ENCODE peak calls at places on chromosomes 11 and 22, in eight cellular contexts. K, E, W, P, V, G, J and N are unnamed samples. For H3K36me3, the result is how much of the 10 kb centered on the place peaks cover.

GRCh38 chr11:94924074-94925031 is 49.0 kb downstream of the CWC15 start:
- DNase-seq in J (no peak), K (no peak), W (no peak), G (no peak), V (no peak), P (peak), E (no peak), N (no peak)

GRCh38 chr11:122108192-122108799 is 7.7 kb downstream of the BLID start:
- DNase-seq in E (peak), J (no peak), P (peak), V (no peak), G (no peak), K (peak), W (no peak), N (no peak)

GRCh38 chr11:45048870-45049825 is 97.3 kb upstream of the PRDM11 start:
- DNase-seq in W (no peak), J (no peak), P (no peak), K (no peak), G (no peak), V (no peak), E (no peak), N (no peak)

GRCh38 chr11:64006468-64006867 is 20.2 kb downstream of the OTUB1 start:
- DNase-seq in J (no peak), W (no peak), P (no peak), E (no peak), K (no peak), V (no peak), G (no peak), N (no peak)

GRCh38 chr22:17115927-17116326 is 5.2 kb downstream of the TMEM121B start:
- DNase-seq in P (no peak), K (no peak), J (no peak), V (no peak), W (no peak), G (no peak), E (no peak), N (no peak)

GRCh38 chr22:43740587-43741270 is 71.4 kb downstream of the EFCAB6 start:
- DNase-seq in P (no peak), K (no peak), G (no peak), E (no peak), V (no peak), W (no peak), J (no peak), N (no peak)

GRCh38 chr22:29331658-29332300 is 16.3 kb upstream of the RASL10A start:
- DNase-seq in G (no peak), P (no peak), E (no peak), J (no peak), W (peak), V (no peak), K (no peak), N (no peak)

GRCh38 chr22:49580024-49580423 is 247.6 kb downstream of the BRD1 start:
- DNase-seq in W (no peak), P (no peak), E (no peak), V (no peak), K (no peak), G (no peak), J (no peak), N (no peak)

GRCh38 chr11:9726313-9727022 is 62.6 kb downstream of the SWAP70 start:
- DNase-seq in J (no peak), W (no peak), G (no peak), K (no peak), V (peak), E (no peak), P (no peak), N (no peak)

GRCh38 chr22:18121436-18122253 is 11.0 kb downstream of the TUBA8 start:
- DNase-seq in J (no peak), V (no peak), W (no peak), E (peak), P (no peak), G (no peak), K (no peak), N (no peak)

GRCh38 chr11:123525511-123525918 is 95.4 kb downstream of the GRAMD1B start:
- DNase-seq in K (no peak), J (no peak), W (no peak), P (no peak), V (no peak), G (no peak), E (peak), N (no peak)

GRCh38 chr11:92880391-92880790 is 89.1 kb upstream of the MTNR1B start:
- DNase-seq in W (no peak), G (no peak), K (no peak), P (no peak), V (no peak), J (no peak), E (no peak), N (no peak)

GRCh38 chr22:23204125-23204488 is 23.8 kb downstream of the BCR start:
- DNase-seq in K (no peak), G (no peak), E (no peak), V (no peak), P (no peak), J (no peak), W (no peak), N (no peak)

GRCh38 chr11:102864724-102865123 is 10.1 kb downstream of the MMP12 start:
- DNase-seq in J (no peak), V (no peak), K (no peak), W (no peak), G (no peak), P (no peak), E (no peak), N (no peak)

GRCh38 chr11:121643530-121644512 is 191.1 kb upstream of the SORL1-AS1 start:
- DNase-seq in E (peak), W (no peak), V (no peak), K (no peak), J (no peak), G (no peak), P (no peak), N (no peak)

GRCh38 chr22:41367039-41367679 is 14.6 kb upstream of the TEF start:
- DNase-seq in G (peak), J (peak), K (peak), P (no peak), W (peak), V (no peak), E (peak), N (no peak)

GRCh38 chr11:70090989-70091388 is 12.9 kb downstream of the ANO1 start:
- DNase-seq in P (no peak), K (no peak), V (no peak), J (no peak), E (no peak), W (peak), G (peak), N (no peak)

GRCh38 chr11:42407379-42407778 is 904.4 kb upstream of the API5 start:
- DNase-seq in K (peak), E (peak), G (no peak), J (no peak), V (no peak), W (no peak), P (peak), N (no peak)

GRCh38 chr11:93099811-93100210 is 98.0 kb downstream of the SLC36A4 start:
- DNase-seq in G (no peak), J (no peak), E (no peak), V (no peak), P (no peak), W (no peak), K (no peak), N (no peak)

GRCh38 chr22:36986242-36986821 is 32.9 kb downstream of the TST start:
- DNase-seq in E (peak), V (no peak), P (peak), G (no peak), K (peak), J (no peak), W (no peak), N (no peak)

GRCh38 chr11:56910046-56910753 is 78.5 kb upstream of the OR5AK2 start:
- DNase-seq in V (no peak), J (no peak), E (no peak), K (no peak), P (no peak), W (no peak), G (no peak), N (no peak)

GRCh38 chr22:50473088-50473487 is 1.7 kb downstream of the SBF1 start:
- DNase-seq in P (peak), E (peak), J (no peak), W (no peak), V (no peak), G (no peak), K (no peak), N (peak)

GRCh38 chr22:43919106-43919965 is 4.3 kb upstream of the PNPLA3 start:
- DNase-seq in P (no peak), J (peak), W (no peak), V (no peak), G (peak), K (no peak), E (no peak), N (no peak)

GRCh38 chr11:59011672-59012071 is 72.4 kb downstream of the GLYATL1 start:
- DNase-seq in J (peak), E (peak), P (peak), G (peak), K (peak), W (no peak), V (no peak), N (no peak)

GRCh38 chr11:206516-207212 is 535 bp downstream of the BET1L start:
- DNase-seq in E (peak), J (peak), P (peak), V (peak), G (peak), K (peak), W (no peak), N (no peak)

GRCh38 chr11:420054-420910 is 5.5 kb upstream of the SIGIRR start:
- DNase-seq in P (no peak), W (peak), J (no peak), G (no peak), K (peak), E (peak), V (no peak), N (no peak)

GRCh38 chr11:72179804-72180396 is 12.0 kb upstream of the FOLR1 start:
- DNase-seq in E (no peak), V (no peak), P (no peak), W (no peak), J (no peak), K (no peak), G (no peak), N (no peak)

GRCh38 chr11:86999859-87000753 is 37.6 kb upstream of the TMEM135 start:
- DNase-seq in E (peak), V (no peak), K (no peak), J (no peak), W (no peak), G (peak), P (no peak), N (no peak)

GRCh38 chr11:818396-819128 is at the start of gene PNPLA2:
- DNase-seq in V (no peak), J (no peak), G (peak), E (peak), K (peak), P (no peak), W (no peak), N (no peak)

GRCh38 chr11:1889941-1890855 is 1.5 kb downstream of the PRR33 start:
- DNase-seq in J (no peak), W (peak), K (no peak), E (no peak), G (no peak), P (no peak), V (no peak), N (no peak)

GRCh38 chr22:33524511-33525270 is 395.6 kb downstream of the LARGE1 start:
- DNase-seq in K (no peak), W (no peak), J (no peak), P (no peak), V (no peak), G (no peak), E (peak), N (no peak)

GRCh38 chr11:66418168-66418985 is 2.5 kb upstream of the NPAS4 start:
- DNase-seq in E (peak), V (peak), G (no peak), W (no peak), P (peak), K (peak), J (no peak), N (peak)

GRCh38 chr11:121841487-121842167 is 274.4 kb downstream of the BLID start:
- DNase-seq in G (no peak), E (peak), P (no peak), W (peak), K (no peak), V (no peak), J (no peak), N (no peak)

GRCh38 chr11:17508816-17509215 is 32.2 kb upstream of the ABCC8 start:
- DNase-seq in W (no peak), J (no peak), G (no peak), V (no peak), K (no peak), E (no peak), P (no peak), N (no peak)

GRCh38 chr11:11279956-11280689 is 72.9 kb downstream of the CSNK2A3 start:
- DNase-seq in G (no peak), K (no peak), J (peak), E (peak), V (no peak), W (no peak), P (peak), N (no peak)

GRCh38 chr11:126968915-126969314 is 31.7 kb downstream of the KIRREL3 start:
- DNase-seq in G (no peak), V (no peak), K (peak), W (no peak), P (no peak), J (no peak), E (peak), N (no peak)

GRCh38 chr22:44837481-44837880 is 85.1 kb downstream of the ARHGAP8 start:
- DNase-seq in P (no peak), W (peak), V (no peak), J (no peak), G (no peak), E (peak), K (no peak), N (no peak)

GRCh38 chr22:35687461-35687860 is 30.2 kb upstream of the APOL5 start:
- DNase-seq in V (no peak), E (no peak), W (no peak), J (no peak), G (no peak), P (no peak), K (no peak), N (no peak)
- TF ChIP-seq CTCF in V (no peak), E (no peak), W (no peak), J (no peak), G (no peak), P (no peak), K (no peak), N (no peak)

DNA sequence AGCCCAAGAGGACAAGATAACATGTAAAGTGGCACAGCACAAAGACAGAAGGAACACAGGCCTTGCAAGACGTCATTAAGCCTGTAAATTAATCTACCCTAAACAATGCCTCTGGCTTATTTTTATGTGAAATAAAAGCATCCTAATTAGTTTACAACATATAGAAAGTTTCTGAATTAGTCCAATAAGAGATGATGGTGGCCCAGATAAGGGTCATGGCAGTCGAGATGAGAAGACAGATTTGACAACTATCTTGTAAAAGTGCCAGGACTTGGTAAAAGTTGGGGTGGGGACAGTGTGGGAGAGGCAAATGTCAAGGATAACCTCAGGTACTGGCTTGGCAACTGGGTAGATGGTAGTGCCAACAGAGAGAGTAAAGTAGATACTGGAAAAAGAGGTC is 13.6 kb downstream of the XRRA1 start:
- DNase-seq in J (no peak), W (no peak), E (no peak), P (no peak), K (no peak), G (no peak), V (no peak), N (no peak)
- H3K36me3 ChIP-seq in J (under half), W (under half), E (under half), P (half or more), K (under half), G (under half), V (under half), N (under half)

DNA sequence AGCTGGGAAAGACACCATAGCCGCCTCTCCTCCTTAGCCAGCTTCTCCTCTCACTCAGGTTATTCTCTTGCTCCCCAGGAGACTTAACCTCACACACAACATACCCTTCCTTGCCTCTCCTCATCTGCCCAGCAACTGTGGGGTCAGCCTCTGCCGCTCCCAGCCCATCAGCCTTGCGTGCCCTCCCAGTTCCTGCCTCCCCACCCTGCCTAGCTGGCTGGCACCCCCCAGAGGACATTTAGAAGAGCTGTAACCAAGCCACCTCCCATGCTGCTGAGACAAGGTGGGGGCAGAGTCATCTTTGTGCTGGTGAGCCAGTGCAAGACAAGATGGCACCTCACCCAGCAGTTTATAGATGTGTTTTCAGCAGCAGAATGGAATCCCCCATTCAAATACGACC is 38.2 kb downstream of the TOM1 start:
- DNase-seq in J (no peak), V (no peak), E (peak), P (no peak), W (no peak), K (no peak), G (no peak), N (peak)
- TF ChIP-seq CTCF in J (no peak), V (peak), E (peak), P (peak), W (no peak), K (peak), G (no peak), N (no peak)

GRCh38 chr11:36493332-36493731 is 16.7 kb downstream of the TRAF6 start:
- DNase-seq in G (no peak), V (no peak), J (no peak), P (no peak), E (no peak), W (no peak), K (no peak), N (no peak)
- H3K36me3 ChIP-seq in G (under half), V (under half), J (under half), P (half or more), E (under half), W (under half), K (half or more), N (under half)

GRCh38 chr11:62922653-62923371 is 1.6 kb upstream of the CHRM1 start:
- DNase-seq in E (peak), J (no peak), W (no peak), P (peak), V (peak), K (peak), G (no peak), N (no peak)
- TF ChIP-seq CTCF in E (peak), J (no peak), W (peak), P (peak), V (peak), K (peak), G (peak), N (no peak)

GRCh38 chr22:46087336-46087690 is 63.0 kb upstream of the PPARA start:
- DNase-seq in P (no peak), E (no peak), G (no peak), K (no peak), J (no peak), V (no peak), W (no peak), N (no peak)

GRCh38 chr22:46085831-46086576 is 64.3 kb upstream of the PPARA start:
- DNase-seq in P (no peak), G (peak), W (peak), V (no peak), E (no peak), K (no peak), J (peak), N (no peak)

GRCh38 chr22:46084943-46085830 is 65.1 kb upstream of the PPARA start:
- DNase-seq in G (peak), J (peak), K (no peak), V (no peak), P (no peak), W (peak), E (no peak), N (no peak)

GRCh38 chr22:46087816-46088277 is 62.5 kb upstream of the PPARA start:
- DNase-seq in J (peak), G (peak), E (no peak), K (no peak), V (no peak), P (no peak), W (peak), N (no peak)

DNA sequence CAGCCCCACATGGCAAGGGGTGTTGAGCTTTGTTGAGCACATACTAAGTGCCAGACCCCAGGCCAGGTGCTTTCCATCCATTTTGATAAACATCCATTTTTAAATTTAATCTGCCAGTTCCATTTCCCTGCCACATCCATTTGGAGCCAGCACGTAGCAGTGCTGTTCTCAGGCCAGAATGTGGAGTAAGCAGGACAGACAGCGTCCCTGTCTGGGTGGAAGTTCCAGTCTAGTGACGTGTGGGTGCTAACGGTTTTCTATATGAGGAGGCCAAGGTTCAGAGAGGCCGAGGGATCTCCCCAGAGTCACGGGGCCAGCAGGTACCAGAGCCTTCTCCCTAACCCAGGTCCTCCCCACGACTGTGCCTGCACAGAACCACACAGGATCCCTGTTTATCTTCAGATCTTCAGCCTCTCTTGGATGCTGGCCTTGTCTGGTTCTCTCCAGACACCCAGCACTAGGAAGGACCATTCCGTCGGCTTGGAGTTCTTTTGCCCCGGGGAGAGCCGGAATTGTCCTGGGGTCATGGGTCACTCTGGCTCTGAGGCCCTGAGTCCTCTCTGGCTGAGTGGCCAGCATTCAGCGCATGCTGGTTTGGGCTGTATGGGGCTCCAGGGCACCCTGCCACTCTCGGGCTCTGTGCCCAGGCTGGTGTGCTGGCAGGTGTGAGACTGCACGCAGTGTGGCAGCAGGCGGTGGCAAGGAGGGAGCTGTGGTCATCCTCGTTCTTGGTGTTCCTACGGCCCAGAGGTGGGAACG is 63.6 kb upstream of the PPARA start:
- DNase-seq in J (peak), E (no peak), G (no peak), P (no peak), V (no peak), W (peak), K (no peak), N (no peak)
- H3K36me3 ChIP-seq in J (under half), E (under half), G (under half), P (under half), V (under half), W (under half), K (under half), N (under half)

GRCh38 chr11:73360743-73361369 is 15.3 kb upstream of the RELT start:
- DNase-seq in G (no peak), K (no peak), E (no peak), V (no peak), W (no peak), J (no peak), P (no peak), N (no peak)
- TF ChIP-seq CTCF in G (no peak), K (no peak), E (no peak), V (no peak), W (no peak), J (no peak), P (peak), N (no peak)